ENCODE peak calls at places on chromosomes 4 and X, in ten cellular contexts. D is EH; Q is kidney epithelial cell; V is cardiac fibroblast; R is foreskin fibroblast; M is AG08396; P is stomach; A is smooth muscle cell of the brain vasculature; H is upper lobe of right lung; O is activated naive CD4-positive, alpha-beta T cell treated with anti-CD3 and anti-CD28 coated beads, Interleukin-2, amount 50 U/mL, for 72 hours. F is an unnamed sample.

GRCh38 chrX:134435894-134436293 is 24.1 kb upstream of the HPRT1 start:
- DNase-seq in D (no peak), Q (no peak), V (no peak), R (no peak), M (no peak), P (no peak), A (no peak), H (no peak), O (no peak), F (no peak)

GRCh38 chr4:112340048-112340447 is 42.9 kb downstream of the ALPK1 start:
- DNase-seq in D (no peak), Q (no peak), V (no peak), R (no peak), M (no peak), P (no peak), A (no peak), H (no peak), O (no peak), F (no peak)

GRCh38 chr4:108690738-108691137 is 40.3 kb downstream of the OSTC start:
- DNase-seq in D (no peak), Q (no peak), V (peak; percentile 38), R (peak; percentile 57), M (no peak), P (no peak), A (no peak), H (no peak), O (no peak), F (no peak)

GRCh38 chr4:95114521-95114920 is 356.8 kb downstream of the BMPR1B start:
- DNase-seq in D (no peak), Q (no peak), V (peak; percentile 15), R (no peak), M (no peak), P (no peak), A (no peak), H (no peak), O (no peak), F (no peak)

GRCh38 chrX:129984196-129984962 is 1.9 kb downstream of the BCORL1 start:
- DNase-seq in D (peak; percentile 23), Q (no peak), V (no peak), R (peak; percentile 45), M (peak; percentile 43), P (no peak), A (no peak), H (peak; percentile 73), O (peak; percentile 15), F (peak; percentile 89)

GRCh38 chrX:113828470-113828869 is 755.4 kb upstream of the HTR2C start:
- DNase-seq in D (no peak), Q (no peak), V (no peak), R (no peak), M (no peak), P (no peak), A (no peak), H (no peak), O (no peak), F (no peak)

GRCh38 chr4:55854132-55854531 is 684 bp downstream of the EXOC1 start:
- DNase-seq in D (peak; percentile 18), Q (no peak), V (peak; percentile 4), R (no peak), M (no peak), P (no peak), A (no peak), H (no peak), O (no peak), F (no peak)

GRCh38 chr4:32847466-32847865 is 2127.3 kb downstream of the PCDH7 start:
- DNase-seq in D (no peak), Q (no peak), V (peak; percentile 3), R (peak; percentile 32), M (no peak), P (no peak), A (no peak), H (no peak), O (no peak), F (no peak)

GRCh38 chr4:6327220-6327917 is 57.7 kb downstream of the WFS1 start:
- DNase-seq in D (peak; percentile 71), Q (no peak), V (peak; percentile 69), R (peak; percentile 84), M (peak; percentile 90), P (peak; percentile 87), A (peak; percentile 43), H (peak; percentile 91), O (peak; percentile 85), F (peak; percentile 79)

GRCh38 chr4:186481998-186482790 is 73.2 kb downstream of the MTNR1A start:
- DNase-seq in D (no peak), Q (no peak), V (no peak), R (no peak), M (no peak), P (no peak), A (no peak), H (no peak), O (no peak), F (no peak)

GRCh38 chr4:168551211-168551610 is 54.4 kb downstream of the PALLD start:
- DNase-seq in D (peak; percentile 85), Q (no peak), V (peak; percentile 91), R (peak; percentile 80), M (peak; percentile 40), P (no peak), A (no peak), H (no peak), O (no peak), F (no peak)

GRCh38 chr4:139767168-139767567 is 101.5 kb downstream of the MGST2 start:
- DNase-seq in D (peak; percentile 81), Q (peak; percentile 87), V (no peak), R (peak; percentile 28), M (no peak), P (no peak), A (no peak), H (no peak), O (no peak), F (no peak)

GRCh38 chr4:117137143-117137542 is 51.8 kb upstream of the TRAM1L1 start:
- DNase-seq in D (peak; percentile 55), Q (peak; percentile 96), V (peak; percentile 64), R (peak; percentile 85), M (peak; percentile 22), P (no peak), A (peak; percentile 6), H (no peak), O (no peak), F (no peak)

GRCh38 chrX:107894038-107894437 is 68.4 kb downstream of the MID2 start:
- DNase-seq in D (peak; percentile 49), Q (no peak), V (peak; percentile 68), R (peak; percentile 62), M (peak; percentile 21), P (no peak), A (no peak), H (no peak), O (peak; percentile 30), F (no peak)

GRCh38 chr4:42637104-42637503 is 19.8 kb downstream of the ATP8A1 start:
- DNase-seq in D (no peak), Q (no peak), V (no peak), R (no peak), M (no peak), P (no peak), A (no peak), H (no peak), O (no peak), F (no peak)

GRCh38 chrX:41559235-41559634 is 112.1 kb downstream of the NYX start:
- DNase-seq in D (no peak), Q (no peak), V (no peak), R (no peak), M (no peak), P (no peak), A (no peak), H (no peak), O (no peak), F (no peak)

GRCh38 chrX:152821145-152821765 is 9.3 kb downstream of the CETN2 start:
- DNase-seq in D (peak; percentile 46), Q (no peak), V (peak; percentile 51), R (peak; percentile 60), M (no peak), P (peak; percentile 52), A (no peak), H (no peak), O (peak; percentile 29), F (no peak)

GRCh38 chr4:66590488-66591215 is 920.4 kb upstream of the EPHA5 start:
- DNase-seq in D (peak; percentile 39), Q (no peak), V (peak; percentile 71), R (no peak), M (no peak), P (no peak), A (no peak), H (no peak), O (no peak), F (no peak)

GRCh38 chrX:20427173-20427770 is 160.6 kb upstream of the RPS6KA3 start:
- DNase-seq in D (no peak), Q (no peak), V (no peak), R (no peak), M (no peak), P (no peak), A (no peak), H (no peak), O (no peak), F (no peak)

GRCh38 chr4:166128452-166128851 is 255.4 kb downstream of the TLL1 start:
- DNase-seq in D (peak; percentile 27), Q (no peak), V (peak; percentile 87), R (peak; percentile 57), M (no peak), P (no peak), A (peak; percentile 3), H (no peak), O (no peak), F (no peak)

GRCh38 chrX:16155586-16155985 is 11.7 kb upstream of the MAGEB17 start:
- DNase-seq in D (no peak), Q (no peak), V (no peak), R (no peak), M (no peak), P (no peak), A (no peak), H (no peak), O (no peak), F (no peak)

GRCh38 chr4:185110375-185110823 is 32.7 kb upstream of the SLC25A4 start:
- DNase-seq in D (no peak), Q (no peak), V (no peak), R (no peak), M (no peak), P (peak; percentile 76), A (no peak), H (no peak), O (no peak), F (no peak)

GRCh38 chr4:107870236-107870635 is 45.5 kb downstream of the SGMS2 start:
- DNase-seq in D (no peak), Q (no peak), V (no peak), R (no peak), M (no peak), P (no peak), A (no peak), H (no peak), O (no peak), F (no peak)

GRCh38 chr4:19224820-19225219 is 1026.9 kb upstream of the SLIT2 start:
- DNase-seq in D (peak; percentile 36), Q (no peak), V (peak; percentile 66), R (peak; percentile 38), M (peak; percentile 7), P (no peak), A (no peak), H (no peak), O (no peak), F (no peak)

GRCh38 chrX:49919617-49920016 is 2.8 kb upstream of the CLCN5 start:
- DNase-seq in D (peak; percentile 43), Q (no peak), V (peak; percentile 77), R (peak; percentile 46), M (peak; percentile 45), P (peak; percentile 55), A (no peak), H (no peak), O (peak; percentile 22), F (no peak)

GRCh38 chr4:111208970-111209369 is 586.1 kb upstream of the PITX2 start:
- DNase-seq in D (no peak), Q (no peak), V (no peak), R (no peak), M (no peak), P (no peak), A (no peak), H (no peak), O (no peak), F (no peak)

GRCh38 chr4:74157116-74157742 is 689 bp upstream of the MTHFD2L start:
- DNase-seq in D (peak; percentile 59), Q (no peak), V (peak; percentile 75), R (peak; percentile 64), M (peak; percentile 22), P (no peak), A (peak; percentile 7), H (no peak), O (no peak), F (no peak)

GRCh38 chrX:53440631-53441517 is 6.7 kb upstream of the HSD17B10 start:
- DNase-seq in D (peak; percentile 53), Q (no peak), V (peak; percentile 66), R (peak; percentile 86), M (peak; percentile 64), P (peak; percentile 53), A (no peak), H (peak; percentile 75), O (no peak), F (no peak)